ENCODE peak calls at places on chromosome 19, in six cellular contexts. L is IMR-90, V is neuronal stem cell, B is H9, N is mesendoderm, O is mesenchymal stem cell. F is an unnamed sample.
A peak's percentile ranks its signal among the peaks of the same experiment; 100 is the strongest.

GRCh38 chr19:35718345-35719041 is 690 bp downstream of the KMT2B start:
- DNase-seq in L (no peak), V (peak; percentile 21), B (no peak), N (peak; percentile 28), O (peak; percentile 30), F (peak; percentile 19)

GRCh38 chr19:4206818-4207484 is 22.4 kb upstream of the EBI3 start:
- DNase-seq in L (peak; percentile 54), V (no peak), B (no peak), N (peak; percentile 25), O (peak; percentile 63), F (peak; percentile 50)

GRCh38 chr19:41934849-41935374 is 6.7 kb upstream of the ERFL start:
- DNase-seq in L (peak; percentile 49), V (peak; percentile 86), B (peak; percentile 89), N (peak; percentile 88), O (peak; percentile 69), F (peak; percentile 49)

GRCh38 chr19:11279505-11280236 is 16.3 kb upstream of the TSPAN16 start:
- DNase-seq in L (no peak), V (no peak), B (no peak), N (no peak), O (no peak), F (no peak)

GRCh38 chr19:19562665-19563347 is 24.7 kb downstream of the CILP2 start:
- DNase-seq in L (no peak), V (no peak), B (no peak), N (peak; percentile 30), O (no peak), F (no peak)

GRCh38 chr19:19186742-19187141 is 5.2 kb downstream of the BORCS8 start:
- DNase-seq in L (no peak), V (no peak), B (no peak), N (no peak), O (no peak), F (no peak)

GRCh38 chr19:35868172-35868822 is at the start of gene APLP1:
- DNase-seq in L (no peak), V (peak; percentile 78), B (peak; percentile 73), N (peak; percentile 50), O (peak; percentile 24), F (peak; percentile 61)

GRCh38 chr19:57667220-57667619 is 1.5 kb upstream of the ZSCAN4 start:
- DNase-seq in L (no peak), V (no peak), B (no peak), N (no peak), O (no peak), F (no peak)

GRCh38 chr19:45492627-45493470 is 4.0 kb downstream of the RTN2 start:
- DNase-seq in L (peak; percentile 80), V (no peak), B (peak; percentile 94), N (peak; percentile 91), O (peak; percentile 90), F (peak; percentile 84)

GRCh38 chr19:18972301-18972831 is 31.3 kb upstream of the HOMER3 start:
- DNase-seq in L (peak; percentile 31), V (no peak), B (no peak), N (no peak), O (peak; percentile 19), F (no peak)

GRCh38 chr19:15328312-15328711 is 4.0 kb downstream of the BRD4 start:
- DNase-seq in L (no peak), V (no peak), B (no peak), N (no peak), O (peak; percentile 55), F (peak; percentile 74)

GRCh38 chr19:15331419-15332310 is 674 bp downstream of the BRD4 start:
- DNase-seq in L (no peak), V (peak; percentile 21), B (peak; percentile 39), N (peak; percentile 47), O (peak; percentile 55), F (peak; percentile 33)

GRCh38 chr19:15337202-15337601 is 4.9 kb upstream of the BRD4 start:
- DNase-seq in L (peak; percentile 80), V (no peak), B (no peak), N (no peak), O (peak; percentile 81), F (no peak)

GRCh38 chr19:15330801-15331418 is 1.4 kb downstream of the BRD4 start:
- DNase-seq in L (peak; percentile 89), V (peak; percentile 17), B (no peak), N (peak; percentile 74), O (peak; percentile 93), F (peak; percentile 81)

GRCh38 chr19:15332311-15332996 is at the start of gene BRD4:
- DNase-seq in L (peak; percentile 42), V (peak; percentile 74), B (peak; percentile 64), N (peak; percentile 64), O (peak; percentile 59), F (no peak)
- H2BK120ac ChIP-seq in L (peak within 1 kb of the TSS; percentile 87), V (peak within 1 kb of the TSS; percentile 91), B (no peak within 1 kb of the TSS), N (peak within 1 kb of the TSS; percentile 99), O (peak within 1 kb of the TSS; percentile 94), F (peak within 1 kb of the TSS; percentile 92)

DNA sequence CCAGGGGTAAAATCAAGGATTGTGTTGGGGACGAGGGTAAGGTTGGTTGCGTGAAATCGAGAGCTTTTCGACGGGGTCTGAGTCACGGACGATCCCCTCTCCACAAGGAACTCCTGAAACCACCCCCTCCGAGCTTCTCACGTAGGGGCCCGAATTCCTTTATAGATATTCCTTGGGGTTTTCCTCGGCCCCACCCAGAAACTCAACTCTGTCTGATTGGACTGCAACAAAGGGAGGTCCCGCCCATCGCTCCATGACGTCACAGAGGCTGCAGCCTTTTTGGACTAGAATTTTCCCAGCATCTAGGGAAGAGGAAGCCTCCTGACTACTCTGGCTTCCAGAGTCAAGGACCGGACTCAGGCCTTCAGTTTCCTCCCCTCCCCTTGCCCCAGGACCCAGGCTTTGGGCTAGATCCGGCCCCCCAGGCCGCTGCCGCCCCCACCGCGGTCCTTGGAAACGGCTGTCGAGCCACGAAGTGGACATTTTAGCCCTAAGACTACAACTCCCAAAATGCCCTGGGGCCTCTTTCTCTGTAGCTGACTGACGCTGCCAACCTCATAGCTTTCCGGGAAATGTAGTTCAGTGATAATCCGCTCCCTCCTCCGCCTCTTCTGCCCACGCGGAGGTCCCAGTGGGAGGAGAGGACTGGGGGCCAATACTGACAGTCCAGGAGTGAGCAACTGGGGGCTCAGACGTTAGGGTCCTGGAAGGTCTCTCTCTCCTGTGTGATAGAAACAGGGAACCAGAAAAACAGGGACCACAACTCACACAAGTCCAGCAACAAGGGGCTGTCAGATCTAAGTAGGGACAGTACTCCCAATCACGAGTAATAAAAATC is at the start of gene IZUMO1:
- DNase-seq in L (peak; percentile 90), V (peak; percentile 83), B (peak; percentile 94), N (peak; percentile 95), O (peak; percentile 97), F (peak; percentile 88)
- H2BK120ac ChIP-seq in L (peak within 1 kb of the TSS; percentile 58), V (no peak within 1 kb of the TSS), B (no peak within 1 kb of the TSS), N (no peak within 1 kb of the TSS), O (no peak within 1 kb of the TSS), F (peak within 1 kb of the TSS; percentile 27)

GRCh38 chr19:39540333-39540673 is 342 bp upstream of the EID2 start:
- DNase-seq in L (no peak), V (no peak), B (no peak), N (no peak), O (no peak), F (no peak)

GRCh38 chr19:39542198-39542597 is 2.2 kb upstream of the EID2 start:
- DNase-seq in L (no peak), V (no peak), B (no peak), N (peak; percentile 39), O (no peak), F (peak; percentile 25)

GRCh38 chr19:39543477-39543857 is 3.5 kb upstream of the EID2 start:
- DNase-seq in L (no peak), V (no peak), B (no peak), N (no peak), O (no peak), F (peak; percentile 65)

GRCh38 chr19:39539165-39539518 is 819 bp downstream of the EID2 start:
- DNase-seq in L (peak; percentile 54), V (no peak), B (no peak), N (peak; percentile 93), O (no peak), F (no peak)

GRCh38 chr19:39539519-39540332 is at the start of gene EID2:
- DNase-seq in L (peak; percentile 93), V (peak; percentile 94), B (peak; percentile 93), N (peak; percentile 92), O (peak; percentile 92), F (peak; percentile 100)
- H2BK120ac ChIP-seq in L (peak within 1 kb of the TSS; percentile 41), V (no peak within 1 kb of the TSS), B (no peak within 1 kb of the TSS), N (peak within 1 kb of the TSS; percentile 7), O (peak within 1 kb of the TSS; percentile 45), F (peak within 1 kb of the TSS; percentile 74)

GRCh38 chr19:38685666-38686529 is 38.4 kb downstream of the ACTN4 start:
- DNase-seq in L (peak; percentile 73), V (no peak), B (peak; percentile 56), N (peak; percentile 85), O (peak; percentile 87), F (no peak)
- H2BK120ac ChIP-seq in L (peak overlapping the region; percentile 85), V (no peak overlapping the region), B (no peak overlapping the region), N (no peak overlapping the region), O (peak overlapping the region; percentile 71), F (peak overlapping the region; percentile 100)

DNA sequence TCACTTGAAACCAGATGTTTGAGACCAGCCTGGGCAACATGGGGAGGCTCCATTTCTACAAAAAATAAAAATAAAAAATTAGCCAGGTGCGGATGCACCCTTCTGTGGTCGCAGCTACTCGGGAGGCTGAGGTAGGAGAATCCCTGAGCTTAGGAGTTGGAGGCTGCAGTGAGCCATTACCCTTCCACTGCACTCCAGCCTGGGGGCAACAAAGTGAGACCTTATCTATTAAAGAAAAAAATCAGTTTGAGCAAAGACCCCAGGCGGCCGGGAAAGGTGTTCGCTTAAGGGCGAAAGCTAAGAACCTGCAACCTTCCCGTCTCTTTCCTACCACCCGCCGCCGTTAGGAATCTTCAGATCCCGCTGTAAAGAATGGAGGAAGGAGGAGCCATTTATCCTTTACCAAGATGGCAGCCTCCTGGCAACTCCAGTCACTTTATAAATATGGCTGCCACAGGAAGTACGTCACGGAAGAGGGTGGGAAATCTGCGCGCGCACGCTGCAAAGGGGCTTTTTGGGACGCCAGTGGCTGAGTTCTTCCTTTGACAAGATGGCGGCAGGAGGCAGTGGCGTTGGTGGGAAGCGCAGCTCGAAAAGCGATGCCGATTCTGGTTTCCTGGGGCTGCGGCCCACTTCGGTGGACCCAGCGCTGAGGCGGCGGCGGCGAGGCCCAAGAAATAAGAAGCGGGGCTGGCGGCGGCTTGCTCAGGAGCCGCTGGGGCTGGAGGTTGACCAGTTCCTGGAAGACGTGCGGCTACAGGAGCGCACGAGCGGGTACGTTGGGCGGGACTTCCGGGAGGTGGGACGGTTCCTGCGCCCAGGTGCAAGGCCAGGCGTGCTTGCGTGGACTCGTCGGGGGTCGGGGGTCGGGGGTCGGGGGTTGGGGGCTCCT is at the start of gene NOP53:
- DNase-seq in L (peak; percentile 96), V (peak; percentile 98), B (peak; percentile 97), N (peak; percentile 98), O (peak; percentile 97), F (peak; percentile 100)
- H2BK120ac ChIP-seq in L (peak within 1 kb of the TSS; percentile 45), V (no peak within 1 kb of the TSS), B (peak within 1 kb of the TSS; percentile 65), N (no peak within 1 kb of the TSS), O (no peak within 1 kb of the TSS), F (peak within 1 kb of the TSS; percentile 90)

F was measured in trophoblast cell.